ENCODE peak calls at places on chromosomes 7 and 10, in five cellular contexts. R is osteocyte, J is sigmoid colon, O is HFFc6, I is iris pigment epithelial cell. N is an unnamed sample.

GRCh38 chr10:77970869-77971803 is 44.6 kb upstream of the DLG5 start:
- DNase-seq in R (no peak), J (peak; percentile 97), O (peak; percentile 88), I (peak; percentile 94), N (peak; percentile 43)

GRCh38 chr7:55096318-55096717 is 77.5 kb downstream of the EGFR start:
- DNase-seq in R (no peak), J (no peak), O (no peak), I (no peak), N (no peak)

GRCh38 chr7:142606081-142606480 is 143.2 kb upstream of the PRSS1 start:
- DNase-seq in R (no peak), J (no peak), O (no peak), I (no peak), N (no peak)

GRCh38 chr10:125859128-125859817 is 21.8 kb downstream of the DHX32 start:
- DNase-seq in R (no peak), J (no peak), O (no peak), I (no peak), N (no peak)

GRCh38 chr7:42978496-42978895 is 46.3 kb downstream of the MRPL32 start:
- DNase-seq in R (no peak), J (no peak), O (no peak), I (peak; percentile 26), N (no peak)

GRCh38 chr10:72334832-72335393 is 19.8 kb downstream of the DNAJB12 start:
- DNase-seq in R (peak; percentile 96), J (peak; percentile 93), O (peak; percentile 22), I (peak; percentile 100), N (peak; percentile 92)

GRCh38 chr10:69974551-69975155 is 78.0 kb upstream of the MACROH2A2 start:
- DNase-seq in R (no peak), J (no peak), O (peak; percentile 90), I (peak; percentile 91), N (no peak)

GRCh38 chr10:21732067-21732772 is 198.2 kb downstream of the MLLT10 start:
- DNase-seq in R (no peak), J (peak; percentile 86), O (peak; percentile 67), I (peak; percentile 82), N (peak; percentile 90)

GRCh38 chr7:57868771-57869483 is 418.9 kb downstream of the ZNF716 start:
- DNase-seq in R (peak; percentile 84), J (no peak), O (no peak), I (no peak), N (no peak)